ENCODE peak calls at places on chromosomes 1 and 21, in five cellular contexts. C is C1 segment of cervical spinal cord, F is HuH-7, D is Calu3, T is Kasumi-1. P is an unnamed sample.

GRCh38 chr1:202349263-202349928 is 897 bp downstream of the PPP1R12B start:
- DNase-seq in C (no peak), F (peak), D (no peak), T (peak), P (no peak)

GRCh38 chr1:71285529-71285928 is 204.7 kb upstream of the ZRANB2 start:
- DNase-seq in C (no peak), F (no peak), D (no peak), T (no peak), P (no peak)

GRCh38 chr1:229574679-229575442 is 16.4 kb upstream of the ABCB10 start:
- DNase-seq in C (no peak), F (no peak), D (no peak), T (no peak), P (no peak)

GRCh38 chr1:37471345-37472231 is 2.8 kb upstream of the ZC3H12A start:
- DNase-seq in C (peak), F (no peak), D (peak), T (peak), P (peak)

GRCh38 chr1:228402638-228403025 is 4.0 kb downstream of the TRIM11 start:
- DNase-seq in C (no peak), F (no peak), D (no peak), T (no peak), P (no peak)

GRCh38 chr1:184867866-184868585 is 106.3 kb downstream of the NIBAN1 start:
- DNase-seq in C (no peak), F (no peak), D (no peak), T (peak), P (no peak)

GRCh38 chr21:43333301-43334062 is 93.4 kb downstream of the SIK1 start:
- DNase-seq in C (peak), F (peak), D (peak), T (peak), P (peak)

GRCh38 chr1:36034692-36035091 is 49.2 kb upstream of the TEKT2 start:
- DNase-seq in C (no peak), F (no peak), D (peak), T (peak), P (peak)

GRCh38 chr1:45892068-45892785 is 88.8 kb downstream of the MAST2 start:
- DNase-seq in C (no peak), F (no peak), D (peak), T (no peak), P (peak)

GRCh38 chr1:198577444-198577843 is 37.0 kb upstream of the ATP6V1G3 start:
- DNase-seq in C (no peak), F (no peak), D (no peak), T (no peak), P (no peak)

GRCh38 chr1:12173631-12174121 is 6.9 kb downstream of the TNFRSF1B start:
- DNase-seq in C (peak), F (no peak), D (no peak), T (peak), P (no peak)

GRCh38 chr21:27462786-27463185 is 495.9 kb upstream of the ADAMTS5 start:
- DNase-seq in C (no peak), F (no peak), D (no peak), T (no peak), P (no peak)

GRCh38 chr1:23421752-23422312 is 2.7 kb downstream of the TCEA3 start:
- DNase-seq in C (no peak), F (no peak), D (no peak), T (no peak), P (peak)

GRCh38 chr21:39562791-39563770 is 49.7 kb upstream of the B3GALT5 start:
- DNase-seq in C (peak), F (no peak), D (no peak), T (no peak), P (no peak)

GRCh38 chr1:9626201-9626608 is 25.3 kb upstream of the PIK3CD start:
- DNase-seq in C (no peak), F (no peak), D (no peak), T (no peak), P (no peak)

GRCh38 chr1:244301595-244302130 is 150.0 kb downstream of the ADSS2 start:
- DNase-seq in C (no peak), F (no peak), D (peak), T (no peak), P (no peak)

GRCh38 chr1:106254748-106255147 is 801.7 kb upstream of the PRMT6 start:
- DNase-seq in C (no peak), F (no peak), D (no peak), T (no peak), P (peak)

GRCh38 chr1:162285149-162285561 is 91.5 kb downstream of the SPATA46 start:
- DNase-seq in C (no peak), F (peak), D (peak), T (no peak), P (no peak)

GRCh38 chr1:23475134-23475628 is 8.8 kb downstream of the ASAP3 start:
- DNase-seq in C (peak), F (no peak), D (no peak), T (no peak), P (peak)

GRCh38 chr1:156706647-156707008 is 1.2 kb upstream of the CRABP2 start:
- DNase-seq in C (no peak), F (no peak), D (no peak), T (no peak), P (no peak)

GRCh38 chr1:62131093-62131725 is 63.4 kb upstream of the L1TD1 start:
- DNase-seq in C (no peak), F (peak), D (peak), T (peak), P (peak)

GRCh38 chr21:31335957-31336738 is 7.9 kb downstream of the TIAM1 start:
- DNase-seq in C (peak), F (no peak), D (no peak), T (no peak), P (peak)

P was measured in skeletal muscle cell.